ENCODE peak calls at places on chromosomes 11 and 22, in nine cellular contexts. N, B, I, L, G, A, F, Y and C are unnamed samples. For H3K4me1, the result is how much of the 10 kb centered on the place peaks cover.

GRCh38 chr22:48749555-48750227 is 1078.0 kb downstream of the BRD1 start:
- DNase-seq in L (no peak), B (no peak), A (no peak), Y (no peak), I (peak), F (no peak), G (no peak), N (peak), C (peak)

GRCh38 chr22:27526851-27527250 is 274.7 kb downstream of the MN1 start:
- DNase-seq in I (no peak), G (no peak), B (no peak), F (no peak), A (no peak), L (no peak), Y (no peak), N (no peak), C (no peak)

GRCh38 chr11:95379460-95379859 is 148.5 kb upstream of the SESN3 start:
- DNase-seq in F (no peak), A (no peak), N (no peak), I (no peak), Y (no peak), B (no peak), G (no peak), L (no peak), C (no peak)

GRCh38 chr22:36379593-36380361 is 8.0 kb downstream of the MYH9 start:
- DNase-seq in L (no peak), B (peak), F (no peak), A (no peak), Y (peak), G (no peak), I (peak), N (no peak), C (no peak)

GRCh38 chr11:14969922-14970323 is 2.2 kb downstream of the CALCA start:
- DNase-seq in I (peak), F (no peak), G (peak), B (no peak), N (no peak), L (peak), Y (no peak), A (no peak), C (no peak)

GRCh38 chr11:1930448-1930802 is 10.9 kb downstream of the TNNT3 start:
- DNase-seq in B (no peak), L (no peak), N (no peak), Y (peak), I (no peak), G (peak), F (peak), A (no peak), C (no peak)

GRCh38 chr11:34732831-34733230 is 111.9 kb downstream of the EHF start:
- DNase-seq in F (no peak), N (no peak), I (no peak), Y (no peak), G (no peak), B (no peak), L (no peak), A (no peak), C (no peak)

GRCh38 chr11:133291672-133292265 is 240.5 kb downstream of the OPCML start:
- DNase-seq in F (no peak), N (no peak), A (no peak), L (no peak), G (no peak), I (no peak), B (no peak), Y (no peak), C (no peak)

GRCh38 chr11:57800444-57801184 is 39.0 kb downstream of the CTNND1 start:
- DNase-seq in L (no peak), A (no peak), Y (peak), N (no peak), G (peak), F (no peak), I (no peak), B (no peak), C (no peak)

GRCh38 chr22:43185860-43186261 is 1.1 kb downstream of the TTLL12 start:
- DNase-seq in A (no peak), N (no peak), Y (peak), F (no peak), I (peak), B (peak), L (peak), G (peak), C (peak)

GRCh38 chr22:22558972-22559603 is at the start of gene PRAME:
- DNase-seq in I (peak), N (no peak), L (no peak), B (no peak), G (peak), Y (peak), A (no peak), F (peak), C (no peak)

GRCh38 chr11:126482586-126483108 is 127.2 kb downstream of the ST3GAL4 start:
- DNase-seq in A (no peak), Y (no peak), L (no peak), G (no peak), N (no peak), I (no peak), F (no peak), B (no peak), C (no peak)

GRCh38 chr11:67289226-67289650 is at the start of gene ANKRD13D:
- DNase-seq in A (no peak), G (no peak), B (no peak), N (no peak), L (peak), F (peak), Y (no peak), I (no peak), C (no peak)

GRCh38 chr11:10902301-10902700 is 44.4 kb upstream of the ZBED5 start:
- DNase-seq in Y (no peak), I (no peak), A (no peak), F (no peak), B (no peak), L (no peak), N (no peak), G (peak), C (no peak)

GRCh38 chr11:86741489-86742435 is 58.6 kb upstream of the PRSS23 start:
- DNase-seq in L (no peak), G (peak), N (no peak), I (no peak), Y (peak), F (no peak), B (no peak), A (no peak), C (no peak)

GRCh38 chr11:10693509-10694071 is at the start of gene IRAG1:
- DNase-seq in A (peak), B (peak), N (no peak), I (peak), L (peak), F (peak), Y (peak), G (peak), C (peak)

GRCh38 chr11:32829680-32830412 is at the start of gene PRRG4:
- DNase-seq in F (peak), N (no peak), B (peak), A (no peak), Y (peak), I (peak), G (peak), L (peak), C (peak)

DNA sequence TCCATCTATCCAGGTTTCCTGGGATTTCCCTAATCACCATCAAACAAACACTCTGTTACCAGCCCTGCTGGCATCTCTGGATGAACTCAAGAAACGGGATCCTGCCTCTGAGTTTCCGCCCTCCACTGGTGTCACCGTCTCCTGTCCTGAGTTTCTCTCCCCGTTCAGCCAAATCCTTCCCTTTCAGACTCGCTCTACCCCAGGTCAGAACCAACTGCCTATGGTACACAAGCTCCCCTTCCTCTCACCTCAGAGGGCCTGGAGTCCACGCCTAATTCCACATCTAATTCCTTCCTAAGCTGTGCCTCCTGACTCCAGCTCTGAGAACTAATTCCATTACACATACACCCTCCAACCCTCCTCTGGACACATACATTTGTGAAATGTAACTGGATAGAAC is 96.1 kb downstream of the SHANK2 start:
- DNase-seq in A (no peak), G (no peak), I (no peak), N (no peak), B (no peak), F (no peak), Y (no peak), L (no peak), C (no peak)
- H3K4me3 ChIP-seq in A (no peak), G (no peak), I (no peak), N (no peak), B (no peak), F (no peak), Y (no peak), L (no peak), C (no peak)

DNA sequence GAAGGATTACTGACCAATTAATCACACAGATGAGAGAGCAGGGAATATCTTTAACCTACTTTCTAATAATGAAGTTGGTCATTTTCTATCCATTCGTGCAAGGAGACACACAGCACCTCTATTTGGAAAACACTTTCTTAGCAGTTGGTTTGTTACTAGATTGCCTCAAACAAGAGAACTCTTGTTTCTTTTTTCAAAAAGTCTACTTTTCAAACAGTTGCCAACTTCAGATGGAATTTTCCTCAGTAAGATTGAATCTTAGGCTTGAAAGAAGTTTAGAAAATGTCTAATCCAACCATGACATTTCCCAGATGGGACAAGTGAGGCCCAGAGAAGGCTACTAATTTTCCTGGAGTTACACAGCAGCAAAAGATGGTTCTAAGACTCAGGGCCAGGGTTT is 42.4 kb upstream of the SMTN start:
- DNase-seq in A (no peak), F (no peak), B (no peak), Y (no peak), N (no peak), G (no peak), L (no peak), I (no peak), C (no peak)
- H3K4me1 ChIP-seq in A (under half), F (under half), B (under half), Y (under half), N (under half), G (under half), L (under half), I (under half), C (under half)

GRCh38 chr11:119671048-119671447 is 58.0 kb downstream of the NECTIN1 start:
- DNase-seq in B (no peak), A (no peak), F (peak), N (no peak), G (peak), Y (peak), I (peak), L (no peak), C (peak)

GRCh38 chr11:119668685-119669084 is 60.3 kb downstream of the NECTIN1 start:
- DNase-seq in Y (no peak), B (no peak), G (no peak), F (no peak), L (no peak), I (no peak), N (no peak), A (no peak), C (no peak)

GRCh38 chr11:119672597-119672996 is 56.4 kb downstream of the NECTIN1 start:
- DNase-seq in I (no peak), B (no peak), L (no peak), F (no peak), N (no peak), G (no peak), Y (no peak), A (no peak), C (no peak)

GRCh38 chr11:119673389-119674336 is 55.3 kb downstream of the NECTIN1 start:
- DNase-seq in I (no peak), Y (no peak), F (no peak), N (no peak), A (no peak), L (no peak), G (no peak), B (no peak), C (no peak)

GRCh38 chr11:119671561-119672015 is 57.4 kb downstream of the NECTIN1 start:
- DNase-seq in L (no peak), I (peak), B (no peak), N (no peak), F (no peak), Y (peak), A (no peak), G (peak), C (no peak)
- H3K4me3 ChIP-seq in L (no peak), I (no peak), B (no peak), N (no peak), F (no peak), Y (no peak), A (no peak), G (no peak), C (no peak)

GRCh38 chr11:46295312-46295995 is 18.0 kb downstream of the CREB3L1 start:
- DNase-seq in N (no peak), G (peak), A (no peak), B (peak), L (no peak), Y (peak), F (peak), I (peak), C (peak)

GRCh38 chr11:46293616-46294015 is 16.2 kb downstream of the CREB3L1 start:
- DNase-seq in L (no peak), N (no peak), F (no peak), B (no peak), Y (peak), A (no peak), I (no peak), G (peak), C (peak)

GRCh38 chr11:46295996-46296519 is 18.6 kb downstream of the CREB3L1 start:
- DNase-seq in F (no peak), L (peak), Y (no peak), A (no peak), G (peak), N (no peak), I (peak), B (no peak), C (peak)

GRCh38 chr11:46293066-46293465 is 15.6 kb downstream of the CREB3L1 start:
- DNase-seq in Y (no peak), L (no peak), G (no peak), I (no peak), B (no peak), N (no peak), A (no peak), F (no peak), C (peak)

GRCh38 chr11:46294365-46295309 is 17.2 kb downstream of the CREB3L1 start:
- DNase-seq in G (peak), N (no peak), A (no peak), F (peak), I (no peak), B (no peak), L (peak), Y (peak), C (peak)
- H3K4me1 ChIP-seq in G (under half), N (half or more), A (under half), F (half or more), I (under half), B (under half), L (under half), Y (half or more), C (under half)

GRCh38 chr11:92969293-92969633 is 188 bp upstream of the MTNR1B start:
- DNase-seq in A (no peak), F (no peak), B (no peak), L (no peak), Y (no peak), N (no peak), I (no peak), G (no peak), C (no peak)
- H3K4me3 ChIP-seq in A (no peak), F (no peak), B (no peak), L (no peak), Y (no peak), N (no peak), I (no peak), G (peak), C (no peak)

GRCh38 chr11:70583781-70584218 is 185.5 kb downstream of the CTTN start:
- DNase-seq in A (no peak), N (no peak), F (peak), L (no peak), I (no peak), B (peak), G (no peak), Y (no peak), C (peak)
- H3K4me1 ChIP-seq in A (under half), N (under half), F (under half), L (under half), I (under half), B (under half), G (under half), Y (under half), C (under half)

GRCh38 chr11:121907379-121907778 is 208.6 kb downstream of the BLID start:
- DNase-seq in F (no peak), G (no peak), N (no peak), I (no peak), B (no peak), A (no peak), Y (no peak), L (no peak), C (no peak)

GRCh38 chr11:121914508-121914907 is 201.5 kb downstream of the BLID start:
- DNase-seq in I (no peak), A (no peak), N (no peak), L (no peak), B (no peak), G (no peak), Y (peak), F (no peak), C (no peak)

GRCh38 chr11:121904148-121904547 is 211.9 kb downstream of the BLID start:
- DNase-seq in Y (no peak), N (no peak), B (no peak), F (no peak), I (peak), G (no peak), A (no peak), L (no peak), C (no peak)

GRCh38 chr11:121909571-121909970 is 206.4 kb downstream of the BLID start:
- DNase-seq in A (no peak), B (no peak), L (no peak), F (no peak), Y (no peak), N (no peak), I (no peak), G (no peak), C (no peak)
- H3K4me3 ChIP-seq in A (no peak), B (no peak), L (no peak), F (no peak), Y (no peak), N (no peak), I (no peak), G (no peak), C (no peak)

GRCh38 chr11:73322111-73322985 is 14.3 kb downstream of the ARHGEF17 start:
- DNase-seq in Y (peak), G (peak), A (no peak), N (no peak), F (no peak), I (no peak), B (no peak), L (no peak), C (no peak)
- H3K4me1 ChIP-seq in Y (half or more), G (half or more), A (half or more), N (half or more), F (half or more), I (under half), B (under half), L (under half), C (under half)

DNA sequence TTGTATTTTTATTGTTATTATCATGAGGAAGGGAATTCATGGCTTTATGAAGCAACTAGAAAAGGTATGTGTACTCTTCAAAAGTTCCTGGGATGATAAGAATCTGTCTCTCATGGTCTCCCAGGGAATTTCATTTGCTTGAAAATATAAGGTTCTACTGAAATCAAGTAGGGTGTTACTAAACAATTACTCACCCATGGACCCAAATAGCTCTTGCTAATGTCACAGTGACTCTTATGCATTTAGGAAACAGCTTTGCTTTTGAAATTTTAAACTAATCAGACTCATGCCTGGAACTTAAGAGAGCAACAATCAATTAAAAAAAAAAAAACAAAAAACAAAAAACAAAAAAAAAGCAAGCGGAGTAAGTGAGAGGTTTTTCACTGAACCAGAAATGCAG is 1546.3 kb upstream of the TENM4 start:
- DNase-seq in F (no peak), I (no peak), Y (no peak), G (no peak), A (no peak), L (no peak), N (no peak), B (no peak), C (no peak)
- H3K4me3 ChIP-seq in F (no peak), I (no peak), Y (no peak), G (no peak), A (no peak), L (no peak), N (no peak), B (no peak), C (no peak)